ENCODE peak calls at places on chromosomes 5 and 9, in six cellular contexts. D, X, S, V, A and F are unnamed samples.

GRCh38 chr5:91670565-91670964 is 287.4 kb upstream of the ARRDC3 start:
- DNase-seq in A (no peak), V (no peak), X (no peak), S (no peak), D (no peak), F (peak; percentile 77)

GRCh38 chr5:175685701-175686350 is 28.0 kb downstream of the HRH2 start:
- DNase-seq in V (no peak), A (peak; percentile 16), D (no peak), X (no peak), S (no peak), F (no peak)

GRCh38 chr9:93126151-93126781 is 7.8 kb downstream of the NINJ1 start:
- DNase-seq in S (no peak), X (no peak), A (peak; percentile 47), D (no peak), V (no peak), F (no peak)

GRCh38 chr9:138051586-138052321 is 174.2 kb downstream of the CACNA1B start:
- DNase-seq in D (no peak), A (no peak), S (peak; percentile 81), X (no peak), V (no peak), F (no peak)

GRCh38 chr5:74595143-74595915 is 45.2 kb downstream of the ENC1 start:
- DNase-seq in A (no peak), X (no peak), S (no peak), D (no peak), V (peak; percentile 31), F (no peak)

GRCh38 chr5:1255081-1255561 is 29.9 kb downstream of the SLC6A18 start:
- DNase-seq in V (no peak), S (no peak), X (no peak), A (no peak), D (no peak), F (no peak)

GRCh38 chr5:142571351-142571750 is 114.5 kb downstream of the FGF1 start:
- DNase-seq in V (no peak), A (no peak), D (no peak), X (no peak), S (no peak), F (peak; percentile 13)

GRCh38 chr9:27365977-27366376 is 69.0 kb upstream of the EQTN start:
- DNase-seq in S (no peak), X (peak; percentile 70), D (no peak), A (no peak), V (no peak), F (no peak)

GRCh38 chr5:137034213-137034612 is 464.9 kb downstream of the SPOCK1 start:
- DNase-seq in S (no peak), D (no peak), A (no peak), X (no peak), V (no peak), F (no peak)

GRCh38 chr5:78065073-78065472 is 229.4 kb downstream of the AP3B1 start:
- DNase-seq in D (no peak), S (no peak), V (no peak), A (no peak), X (no peak), F (no peak)

GRCh38 chr5:158658439-158659230 is 441.1 kb downstream of the EBF1 start:
- DNase-seq in A (no peak), X (no peak), S (no peak), V (no peak), D (no peak), F (no peak)

GRCh38 chr5:79561525-79561893 is 47.6 kb upstream of the HOMER1 start:
- DNase-seq in V (no peak), A (no peak), S (no peak), X (no peak), D (no peak), F (no peak)

GRCh38 chr5:98248949-98249348 is 524.5 kb upstream of the RGMB start:
- DNase-seq in D (no peak), S (no peak), V (no peak), X (no peak), A (no peak), F (no peak)

GRCh38 chr9:37999501-38000189 is 69.4 kb downstream of the SHB start:
- DNase-seq in D (no peak), V (no peak), X (no peak), S (no peak), A (no peak), F (no peak)

GRCh38 chr9:127634698-127635097 is 22.6 kb downstream of the STXBP1 start:
- DNase-seq in D (no peak), S (no peak), A (no peak), V (no peak), X (no peak), F (peak; percentile 76)

GRCh38 chr9:111566234-111566633 is 33.2 kb downstream of the PTGR1 start:
- DNase-seq in D (no peak), V (no peak), X (no peak), A (no peak), S (no peak), F (no peak)

GRCh38 chr9:18442629-18443491 is 31.1 kb upstream of the ADAMTSL1 start:
- DNase-seq in V (peak; percentile 46), S (no peak), D (no peak), A (peak; percentile 57), X (peak; percentile 44), F (peak; percentile 78)

GRCh38 chr5:39755986-39756385 is 331.2 kb upstream of the DAB2 start:
- DNase-seq in D (peak; percentile 72), V (peak; percentile 68), A (no peak), S (no peak), X (no peak), F (no peak)

GRCh38 chr5:133317558-133317957 is 265.7 kb downstream of the HSPA4 start:
- DNase-seq in X (no peak), A (no peak), S (no peak), V (no peak), D (no peak), F (no peak)

GRCh38 chr5:58447231-58447630 is 12.7 kb downstream of the PLK2 start:
- DNase-seq in D (no peak), A (no peak), V (no peak), S (no peak), X (no peak), F (no peak)

GRCh38 chr9:116855881-116856662 is 169.0 kb downstream of the TRIM32 start:
- DNase-seq in X (no peak), D (no peak), V (peak; percentile 65), S (no peak), A (no peak), F (no peak)

GRCh38 chr5:55903121-55903701 is 52.1 kb downstream of the IL31RA start:
- DNase-seq in S (no peak), A (no peak), V (no peak), X (no peak), D (no peak), F (no peak)

GRCh38 chr9:133656211-133657119 is 20.3 kb downstream of the DBH start:
- DNase-seq in D (no peak), X (no peak), A (no peak), S (no peak), V (peak; percentile 16), F (no peak)

GRCh38 chr5:92678576-92679105 is 902.4 kb downstream of the NR2F1-AS1 start:
- DNase-seq in S (no peak), V (no peak), A (no peak), D (no peak), X (no peak), F (no peak)
- TF ChIP-seq CTCF in S (no peak), V (no peak), A (no peak), D (peak; percentile 64), X (peak; percentile 10), F (peak; percentile 10)

GRCh38 chr9:124260769-124261603 is 3.2 kb downstream of the NEK6 start:
- DNase-seq in X (no peak), S (no peak), D (no peak), V (peak; percentile 77), A (no peak), F (no peak)

GRCh38 chr9:124261787-124262595 is 4.2 kb downstream of the NEK6 start:
- DNase-seq in S (no peak), X (no peak), D (no peak), A (no peak), V (no peak), F (no peak)

GRCh38 chr9:124263800-124264426 is 6.2 kb downstream of the NEK6 start:
- DNase-seq in S (no peak), D (no peak), V (no peak), A (no peak), X (no peak), F (no peak)

GRCh38 chr9:124263158-124263557 is 5.4 kb downstream of the NEK6 start:
- DNase-seq in S (no peak), X (no peak), V (no peak), D (no peak), A (no peak), F (no peak)

GRCh38 chr9:124262596-124263045 is 4.9 kb downstream of the NEK6 start:
- DNase-seq in A (no peak), S (no peak), V (no peak), D (no peak), X (no peak), F (no peak)
- H3K27ac ChIP-seq in A (peak overlapping the region; percentile 92), S (peak overlapping the region; percentile 22), V (no peak overlapping the region), D (peak overlapping the region; percentile 98), X (no peak overlapping the region), F (no peak overlapping the region)

GRCh38 chr9:16413509-16414016 is 456.9 kb downstream of the BNC2 start:
- DNase-seq in S (no peak), D (no peak), X (no peak), A (no peak), V (no peak), F (no peak)

GRCh38 chr9:16414451-16414850 is 456.0 kb downstream of the BNC2 start:
- DNase-seq in V (no peak), A (no peak), S (no peak), X (no peak), D (no peak), F (no peak)

GRCh38 chr9:16405421-16405820 is 465.0 kb downstream of the BNC2 start:
- DNase-seq in X (no peak), S (no peak), D (no peak), V (no peak), A (no peak), F (no peak)

GRCh38 chr9:16406536-16407225 is 463.8 kb downstream of the BNC2 start:
- DNase-seq in X (no peak), S (no peak), V (no peak), A (no peak), D (no peak), F (no peak)

DNA sequence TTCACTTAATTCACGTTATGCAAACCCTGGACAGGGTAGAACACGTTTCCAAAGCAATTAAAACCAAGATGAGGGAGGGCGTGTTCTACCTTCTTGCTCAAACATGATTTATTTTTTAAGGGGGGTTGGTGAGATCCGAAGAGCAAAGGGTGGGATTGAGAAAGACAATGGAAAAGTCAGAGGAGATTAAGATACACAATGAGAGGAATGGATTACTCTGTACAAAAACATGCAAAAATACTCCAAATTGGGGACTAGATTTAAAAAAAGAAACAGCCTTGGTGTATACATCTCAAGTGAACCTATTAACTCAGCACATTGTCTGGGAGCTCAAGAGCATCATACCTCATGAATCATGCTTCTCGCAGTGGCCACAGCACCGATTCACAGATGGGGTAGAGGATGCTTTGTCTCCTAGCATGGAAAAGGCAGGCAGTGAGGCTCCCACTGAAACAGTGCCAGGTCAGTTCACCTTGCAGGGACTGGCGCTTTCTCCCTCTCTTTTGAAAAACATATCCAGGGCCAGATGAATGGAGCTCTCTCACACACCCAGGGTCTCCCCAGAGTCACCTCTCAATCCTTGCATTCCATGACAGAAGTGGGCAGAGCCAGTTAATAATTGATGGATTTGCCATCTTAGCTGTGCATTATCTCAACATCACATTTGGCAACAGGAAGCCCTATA is 459.7 kb downstream of the BNC2 start:
- DNase-seq in A (no peak), D (no peak), S (no peak), X (no peak), V (no peak), F (no peak)
- TF ChIP-seq CTCF in A (no peak), D (no peak), S (no peak), X (no peak), V (no peak), F (no peak)

GRCh38 chr5:43780586-43780985 is 177.6 kb downstream of the NNT start:
- DNase-seq in D (no peak), V (no peak), X (no peak), S (no peak), A (no peak), F (no peak)
- H3K27ac ChIP-seq in D (no peak overlapping the region), V (no peak overlapping the region), X (no peak overlapping the region), S (no peak overlapping the region), A (no peak overlapping the region), F (no peak overlapping the region)